ENCODE peak calls at places on chromosomes 13 and 19, in four cellular contexts. One of them, this sample, is unnamed.
A peak's percentile ranks its signal among the peaks of the same experiment; 100 is the strongest.

GRCh38 chr19:9917322-9917721 is 19.0 kb downstream of the OLFM2 start:
- DNase-seq in GM12878: no peak
- DNase-seq in K562: peak; percentile 90
- DNase-seq in HepG2: peak; percentile 51
- DNase-seq in this sample: peak; percentile 74

GRCh38 chr13:90477194-90477593 is 870.3 kb upstream of the MIR17HG start:
- DNase-seq in GM12878: no peak
- DNase-seq in HepG2: no peak
- DNase-seq in K562: no peak
- DNase-seq in this sample: no peak

GRCh38 chr19:52923782-52924593 is 760 bp upstream of the ZNF888 start:
- DNase-seq in K562: peak; percentile 51
- DNase-seq in HepG2: peak; percentile 39
- DNase-seq in GM12878: no peak
- DNase-seq in this sample: no peak

GRCh38 chr19:33312065-33312464 is 9.7 kb upstream of the CEBPA start:
- DNase-seq in K562: no peak
- DNase-seq in HepG2: no peak
- DNase-seq in GM12878: no peak
- DNase-seq in this sample: no peak

GRCh38 chr13:53873558-53873957 is 844.9 kb downstream of the OLFM4 start:
- DNase-seq in K562: no peak
- DNase-seq in HepG2: no peak
- DNase-seq in GM12878: no peak
- DNase-seq in this sample: no peak

GRCh38 chr13:104286566-104287290 is 1220.5 kb upstream of the SLC10A2 start:
- DNase-seq in GM12878: no peak
- DNase-seq in K562: no peak
- DNase-seq in HepG2: no peak
- DNase-seq in this sample: no peak

GRCh38 chr13:73107459-73107858 is 48.7 kb downstream of the KLF5 start:
- DNase-seq in K562: no peak
- DNase-seq in GM12878: no peak
- DNase-seq in HepG2: no peak
- DNase-seq in this sample: no peak

GRCh38 chr19:5261151-5261890 is 79.3 kb downstream of the PTPRS start:
- DNase-seq in HepG2: no peak
- DNase-seq in GM12878: no peak
- DNase-seq in K562: no peak
- DNase-seq in this sample: no peak

GRCh38 chr13:84574851-84575250 is 692.6 kb upstream of the SLITRK1 start:
- DNase-seq in HepG2: no peak
- DNase-seq in K562: no peak
- DNase-seq in GM12878: no peak
- DNase-seq in this sample: peak; percentile 16

GRCh38 chr19:58060231-58060630 is 1.1 kb downstream of the ZNF135 start:
- DNase-seq in K562: no peak
- DNase-seq in GM12878: no peak
- DNase-seq in HepG2: no peak
- DNase-seq in this sample: no peak

GRCh38 chr13:33340631-33341030 is 55.1 kb upstream of the STARD13 start:
- DNase-seq in GM12878: no peak
- DNase-seq in HepG2: no peak
- DNase-seq in K562: no peak
- DNase-seq in this sample: no peak

GRCh38 chr19:15249912-15250634 is 17.8 kb upstream of the EPHX3 start:
- DNase-seq in K562: no peak
- DNase-seq in GM12878: no peak
- DNase-seq in HepG2: no peak
- DNase-seq in this sample: no peak

GRCh38 chr13:20767309-20767943 is 6.3 kb downstream of the EEF1AKMT1 start:
- DNase-seq in HepG2: no peak
- DNase-seq in GM12878: no peak
- DNase-seq in K562: no peak
- DNase-seq in this sample: no peak

GRCh38 chr13:26133286-26133685 is 81.5 kb upstream of the SHISA2 start:
- DNase-seq in K562: no peak
- DNase-seq in HepG2: no peak
- DNase-seq in GM12878: no peak
- DNase-seq in this sample: no peak

GRCh38 chr13:76836311-76836710 is 49.9 kb downstream of the KCTD12 start:
- DNase-seq in GM12878: no peak
- DNase-seq in K562: no peak
- DNase-seq in HepG2: no peak
- DNase-seq in this sample: no peak

GRCh38 chr13:20182231-20182846 is 10.4 kb downstream of the GJB2 start:
- DNase-seq in HepG2: peak; percentile 63
- DNase-seq in GM12878: peak; percentile 35
- DNase-seq in K562: peak; percentile 64
- DNase-seq in this sample: peak; percentile 71

GRCh38 chr13:30376426-30377311 is 45.6 kb upstream of the UBE2L5 start:
- DNase-seq in K562: no peak
- DNase-seq in GM12878: peak; percentile 49
- DNase-seq in HepG2: no peak
- DNase-seq in this sample: no peak

GRCh38 chr13:114140909-114141255 is 8.5 kb upstream of the RASA3 start:
- DNase-seq in K562: no peak
- DNase-seq in HepG2: no peak
- DNase-seq in GM12878: no peak
- DNase-seq in this sample: no peak

GRCh38 chr19:5253403-5254110 is 87.1 kb downstream of the PTPRS start:
- DNase-seq in GM12878: no peak
- DNase-seq in HepG2: peak; percentile 61
- DNase-seq in K562: no peak
- DNase-seq in this sample: no peak

GRCh38 chr13:98007001-98007400 is 53.5 kb downstream of the IPO5 start:
- DNase-seq in GM12878: no peak
- DNase-seq in K562: no peak
- DNase-seq in HepG2: no peak
- DNase-seq in this sample: no peak

GRCh38 chr19:7679017-7679720 is 1.5 kb upstream of the TRAPPC5 start:
- DNase-seq in GM12878: no peak
- DNase-seq in K562: no peak
- DNase-seq in HepG2: peak; percentile 36
- DNase-seq in this sample: no peak
- TF ChIP-seq TARDBP in GM12878: no peak
- TF ChIP-seq TARDBP in K562: no peak
- TF ChIP-seq TARDBP in HepG2: no peak
- TF ChIP-seq TARDBP in this sample: no peak

GRCh38 chr19:35369522-35369921 is 1.3 kb upstream of the GPR42 start:
- DNase-seq in K562: no peak
- DNase-seq in HepG2: no peak
- DNase-seq in GM12878: no peak
- DNase-seq in this sample: no peak

GRCh38 chr19:35377656-35378055 is 6.8 kb downstream of the GPR42 start:
- DNase-seq in GM12878: no peak
- DNase-seq in HepG2: no peak
- DNase-seq in K562: no peak
- DNase-seq in this sample: no peak

GRCh38 chr19:35375505-35376307 is 4.8 kb downstream of the GPR42 start:
- DNase-seq in K562: no peak
- DNase-seq in HepG2: no peak
- DNase-seq in GM12878: no peak
- DNase-seq in this sample: no peak

GRCh38 chr19:35370722-35371121 is at the start of gene GPR42:
- DNase-seq in K562: no peak
- DNase-seq in HepG2: no peak
- DNase-seq in GM12878: no peak
- DNase-seq in this sample: no peak

DNA sequence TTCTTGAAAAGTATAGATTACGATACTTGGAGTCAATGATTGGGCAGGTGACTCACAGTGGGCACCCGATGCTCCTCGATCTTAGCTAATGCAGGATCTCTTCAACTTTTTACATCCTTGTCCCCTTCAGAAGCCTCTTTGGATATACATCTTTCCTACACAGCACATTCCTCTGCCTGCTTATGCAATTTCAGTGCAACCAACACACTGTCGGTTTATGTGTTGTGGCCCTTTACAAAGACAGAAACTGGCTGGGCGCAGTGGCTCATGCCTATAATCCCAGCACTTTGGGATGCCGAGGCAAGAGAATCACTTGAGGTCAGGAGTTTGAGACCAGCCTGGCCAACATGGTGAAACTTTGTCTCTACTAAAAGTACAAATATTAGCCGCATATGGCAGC is 2.6 kb downstream of the GPR42 start:
- DNase-seq in HepG2: no peak
- DNase-seq in GM12878: no peak
- DNase-seq in K562: no peak
- DNase-seq in this sample: no peak
- TF ChIP-seq TARDBP in HepG2: no peak
- TF ChIP-seq TARDBP in GM12878: no peak
- TF ChIP-seq TARDBP in K562: no peak
- TF ChIP-seq TARDBP in this sample: no peak

GRCh38 chr19:37957176-37957575 is 50.2 kb downstream of the SIPA1L3 start:
- DNase-seq in K562: no peak
- DNase-seq in HepG2: no peak
- DNase-seq in GM12878: no peak
- DNase-seq in this sample: no peak

GRCh38 chr19:37953125-37953524 is 46.1 kb downstream of the SIPA1L3 start:
- DNase-seq in GM12878: no peak
- DNase-seq in HepG2: no peak
- DNase-seq in K562: no peak
- DNase-seq in this sample: no peak

GRCh38 chr19:37953576-37954303 is 46.7 kb downstream of the SIPA1L3 start:
- DNase-seq in HepG2: no peak
- DNase-seq in K562: no peak
- DNase-seq in GM12878: no peak
- DNase-seq in this sample: no peak

GRCh38 chr19:37954421-37954874 is 47.4 kb downstream of the SIPA1L3 start:
- DNase-seq in GM12878: no peak
- DNase-seq in K562: no peak
- DNase-seq in HepG2: no peak
- DNase-seq in this sample: no peak

GRCh38 chr19:37955986-37956385 is 49.0 kb downstream of the SIPA1L3 start:
- DNase-seq in HepG2: no peak
- DNase-seq in K562: no peak
- DNase-seq in GM12878: no peak
- DNase-seq in this sample: no peak
- TF ChIP-seq TARDBP in HepG2: no peak
- TF ChIP-seq TARDBP in K562: no peak
- TF ChIP-seq TARDBP in GM12878: no peak
- TF ChIP-seq TARDBP in this sample: no peak

DNA sequence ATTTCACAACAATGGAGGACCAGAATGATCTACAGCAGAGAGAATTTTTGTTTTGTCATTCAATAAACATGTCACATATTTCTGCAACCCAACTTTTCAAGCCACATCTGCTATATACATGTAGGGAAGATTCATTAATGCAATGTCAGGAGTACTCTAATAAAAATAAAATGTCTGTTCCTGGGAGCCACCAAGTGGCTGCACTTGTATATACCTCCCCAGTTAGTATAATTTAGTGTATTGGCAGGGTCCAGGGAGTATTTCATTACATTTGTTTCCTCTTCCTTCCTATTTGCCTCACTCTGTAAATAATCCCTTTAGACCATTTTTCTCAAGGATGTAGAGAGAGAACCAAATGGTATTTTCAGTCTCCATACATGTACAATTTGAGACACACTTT is 1169.0 kb downstream of the DIAPH3 start:
- DNase-seq in GM12878: no peak
- DNase-seq in HepG2: no peak
- DNase-seq in K562: no peak
- DNase-seq in this sample: no peak
- TF ChIP-seq TARDBP in GM12878: no peak
- TF ChIP-seq TARDBP in HepG2: no peak
- TF ChIP-seq TARDBP in K562: no peak
- TF ChIP-seq TARDBP in this sample: no peak

DNA sequence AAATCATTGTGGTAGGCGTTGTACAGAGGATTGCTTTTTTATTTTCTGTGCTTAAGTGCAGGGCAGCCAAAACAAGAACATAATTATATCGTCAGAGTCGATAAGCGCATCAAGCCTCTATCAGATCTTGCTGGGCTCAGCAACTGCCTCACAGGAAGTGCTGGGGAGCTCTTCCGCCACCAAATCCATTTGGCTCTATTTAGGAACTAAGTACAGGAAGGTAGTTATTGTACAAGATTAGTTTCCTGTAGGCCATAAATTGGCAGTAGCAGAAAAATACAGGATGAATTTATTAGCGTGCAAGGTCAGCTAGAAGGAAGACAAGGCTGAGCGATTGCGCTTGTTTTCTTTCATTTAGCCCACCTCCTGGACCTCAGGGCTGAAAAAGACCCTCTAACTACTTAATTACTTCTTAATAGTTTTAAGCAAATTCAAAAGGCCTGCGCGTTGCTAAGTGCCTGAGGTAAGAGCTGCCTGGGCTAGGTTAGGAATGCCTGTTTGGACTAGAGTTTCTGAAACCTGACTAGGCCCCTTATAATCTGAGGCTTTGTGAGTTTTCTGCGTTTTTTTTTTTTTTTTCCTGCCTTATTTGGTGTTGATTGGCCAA is 118.5 kb downstream of the IRS2 start:
- DNase-seq in HepG2: no peak
- DNase-seq in K562: no peak
- DNase-seq in GM12878: no peak
- DNase-seq in this sample: no peak
- TF ChIP-seq TARDBP in HepG2: no peak
- TF ChIP-seq TARDBP in K562: no peak
- TF ChIP-seq TARDBP in GM12878: no peak
- TF ChIP-seq TARDBP in this sample: no peak

GRCh38 chr13:75489502-75490263 is 7.7 kb upstream of the TBC1D4 start:
- DNase-seq in K562: no peak
- DNase-seq in GM12878: peak; percentile 76
- DNase-seq in HepG2: peak; percentile 46
- DNase-seq in this sample: no peak
- TF ChIP-seq TARDBP in K562: no peak
- TF ChIP-seq TARDBP in GM12878: no peak
- TF ChIP-seq TARDBP in HepG2: no peak
- TF ChIP-seq TARDBP in this sample: no peak

GRCh38 chr19:38650911-38651584 is 3.6 kb downstream of the ACTN4 start:
- DNase-seq in HepG2: no peak
- DNase-seq in K562: no peak
- DNase-seq in GM12878: no peak
- DNase-seq in this sample: no peak

GRCh38 chr19:38655148-38655824 is 7.8 kb downstream of the ACTN4 start:
- DNase-seq in GM12878: no peak
- DNase-seq in K562: no peak
- DNase-seq in HepG2: no peak
- DNase-seq in this sample: no peak

GRCh38 chr19:38654478-38655079 is 7.1 kb downstream of the ACTN4 start:
- DNase-seq in HepG2: no peak
- DNase-seq in K562: no peak
- DNase-seq in GM12878: no peak
- DNase-seq in this sample: no peak

GRCh38 chr19:38650180-38650775 is 2.8 kb downstream of the ACTN4 start:
- DNase-seq in HepG2: no peak
- DNase-seq in GM12878: no peak
- DNase-seq in K562: no peak
- DNase-seq in this sample: no peak

GRCh38 chr19:38653028-38653571 is 5.7 kb downstream of the ACTN4 start:
- DNase-seq in GM12878: no peak
- DNase-seq in HepG2: peak; percentile 85
- DNase-seq in K562: no peak
- DNase-seq in this sample: no peak
- TF ChIP-seq TARDBP in GM12878: no peak
- TF ChIP-seq TARDBP in HepG2: no peak
- TF ChIP-seq TARDBP in K562: no peak
- TF ChIP-seq TARDBP in this sample: no peak

This sample was measured in HEK293T.